ENCODE peak calls at places on chromosomes 5 and 9, in five cellular contexts. One of them, this sample, is unnamed.

GRCh38 chr9:93908591-93909241 is 46.4 kb downstream of the BARX1 start:
- DNase-seq in A549: no peak
- DNase-seq in K562: no peak
- DNase-seq in HCT116: no peak
- DNase-seq in WTC11: no peak
- DNase-seq in this sample: no peak

GRCh38 chr5:138545919-138546562 is 3.0 kb upstream of the ETF1 start:
- DNase-seq in A549: no peak
- DNase-seq in HCT116: no peak
- DNase-seq in K562: no peak
- DNase-seq in WTC11: no peak
- DNase-seq in this sample: no peak

GRCh38 chr5:141513627-141514329 is 24.9 kb downstream of the PCDHGC5 start:
- DNase-seq in WTC11: peak
- DNase-seq in K562: no peak
- DNase-seq in A549: no peak
- DNase-seq in HCT116: no peak
- DNase-seq in this sample: peak

GRCh38 chr5:52771343-52772039 is 16.2 kb upstream of the ITGA1 start:
- DNase-seq in WTC11: no peak
- DNase-seq in HCT116: no peak
- DNase-seq in K562: no peak
- DNase-seq in A549: no peak
- DNase-seq in this sample: no peak

GRCh38 chr5:109971968-109972367 is 282.2 kb downstream of the MAN2A1 start:
- DNase-seq in A549: no peak
- DNase-seq in K562: no peak
- DNase-seq in HCT116: no peak
- DNase-seq in WTC11: no peak
- DNase-seq in this sample: no peak

GRCh38 chr5:155416765-155417164 is 403.2 kb downstream of the KIF4B start:
- DNase-seq in WTC11: no peak
- DNase-seq in A549: peak
- DNase-seq in HCT116: no peak
- DNase-seq in K562: no peak
- DNase-seq in this sample: no peak

GRCh38 chr5:10520716-10521115 is 43.2 kb upstream of the ANKRD33B start:
- DNase-seq in WTC11: no peak
- DNase-seq in K562: no peak
- DNase-seq in HCT116: no peak
- DNase-seq in A549: no peak
- DNase-seq in this sample: no peak

GRCh38 chr9:89505795-89506385 is 8.0 kb upstream of the SEMA4D start:
- DNase-seq in A549: no peak
- DNase-seq in HCT116: no peak
- DNase-seq in K562: no peak
- DNase-seq in WTC11: no peak
- DNase-seq in this sample: no peak

GRCh38 chr9:116639251-116639741 is 47.8 kb upstream of the TRIM32 start:
- DNase-seq in HCT116: no peak
- DNase-seq in K562: no peak
- DNase-seq in A549: no peak
- DNase-seq in WTC11: no peak
- DNase-seq in this sample: no peak

GRCh38 chr5:82347213-82347947 is 69.2 kb upstream of the RPS23 start:
- DNase-seq in WTC11: no peak
- DNase-seq in K562: no peak
- DNase-seq in HCT116: no peak
- DNase-seq in A549: no peak
- DNase-seq in this sample: no peak

GRCh38 chr5:54902817-54903473 is 82.4 kb downstream of the ESM1 start:
- DNase-seq in K562: no peak
- DNase-seq in WTC11: no peak
- DNase-seq in HCT116: no peak
- DNase-seq in A549: no peak
- DNase-seq in this sample: no peak

GRCh38 chr9:133956520-133957076 is 35.5 kb downstream of the VAV2 start:
- DNase-seq in A549: no peak
- DNase-seq in HCT116: no peak
- DNase-seq in K562: no peak
- DNase-seq in WTC11: peak
- DNase-seq in this sample: no peak
- TF ChIP-seq MAX in A549: no peak
- TF ChIP-seq MAX in HCT116: no peak
- TF ChIP-seq MAX in K562: no peak
- TF ChIP-seq MAX in WTC11: peak
- TF ChIP-seq MAX in this sample: no peak

DNA sequence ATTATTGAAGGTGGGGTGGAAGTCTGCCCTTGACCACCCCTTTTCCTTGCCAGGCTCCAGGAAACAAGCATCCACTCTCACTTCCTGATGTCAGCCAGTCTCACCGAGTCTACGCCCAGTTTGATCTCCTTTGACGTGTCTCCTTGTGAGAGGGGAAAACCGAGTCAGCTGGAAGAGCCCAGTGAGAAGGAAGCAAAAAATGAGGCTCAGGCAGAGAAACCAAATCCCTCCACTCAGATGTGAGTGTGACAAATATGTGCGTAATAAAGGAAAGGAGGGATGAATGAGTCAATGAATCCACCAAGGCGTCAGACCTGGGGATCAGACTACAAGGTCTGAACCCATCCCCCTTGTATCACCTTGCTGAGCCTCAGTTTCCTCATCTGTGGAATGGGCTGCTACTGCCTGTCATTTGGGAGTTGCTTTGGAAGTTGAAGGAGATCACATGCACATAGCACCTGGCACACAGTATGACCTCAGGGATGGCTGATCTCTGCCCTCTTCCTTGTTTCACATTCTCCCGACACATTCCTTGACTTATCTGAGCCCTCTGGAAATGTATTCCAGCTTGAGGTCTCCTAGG is 61.3 kb upstream of the XPA start:
- DNase-seq in WTC11: no peak
- DNase-seq in K562: no peak
- DNase-seq in HCT116: no peak
- DNase-seq in A549: no peak
- DNase-seq in this sample: no peak
- TF ChIP-seq MAX in WTC11: no peak
- TF ChIP-seq MAX in K562: no peak
- TF ChIP-seq MAX in HCT116: no peak
- TF ChIP-seq MAX in A549: no peak
- TF ChIP-seq MAX in this sample: no peak

DNA sequence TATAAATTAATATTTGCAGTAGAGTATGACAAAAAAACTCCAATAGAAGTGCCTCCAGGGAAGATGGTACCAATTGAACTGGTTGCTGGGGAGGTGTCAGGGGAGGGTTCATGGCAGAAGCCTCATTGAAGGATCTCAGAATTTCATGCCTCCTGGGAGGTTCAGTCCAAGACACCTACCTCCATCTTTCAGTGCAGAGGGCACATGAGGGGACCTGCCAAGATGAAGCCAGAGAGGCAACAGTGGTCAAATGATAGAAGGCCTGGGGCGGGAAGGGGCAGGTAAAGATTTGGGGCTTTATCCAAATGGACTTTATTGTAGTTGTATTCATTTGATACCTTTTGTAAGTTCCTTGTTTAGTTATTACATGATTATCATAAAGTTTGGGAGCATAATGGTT is 25.9 kb upstream of the KCNIP1 start:
- DNase-seq in A549: no peak
- DNase-seq in K562: no peak
- DNase-seq in HCT116: no peak
- DNase-seq in WTC11: no peak
- DNase-seq in this sample: no peak
- TF ChIP-seq MAX in A549: no peak
- TF ChIP-seq MAX in K562: no peak
- TF ChIP-seq MAX in HCT116: no peak
- TF ChIP-seq MAX in WTC11: no peak
- TF ChIP-seq MAX in this sample: no peak

GRCh38 chr5:1515311-1515920 is 8.3 kb downstream of the LPCAT1 start:
- DNase-seq in A549: no peak
- DNase-seq in K562: peak
- DNase-seq in WTC11: peak
- DNase-seq in HCT116: no peak
- DNase-seq in this sample: no peak
- TF ChIP-seq MAX in A549: no peak
- TF ChIP-seq MAX in K562: no peak
- TF ChIP-seq MAX in WTC11: no peak
- TF ChIP-seq MAX in HCT116: no peak
- TF ChIP-seq MAX in this sample: no peak

GRCh38 chr9:125538092-125538473 is 168.9 kb downstream of the MAPKAP1 start:
- DNase-seq in WTC11: no peak
- DNase-seq in K562: no peak
- DNase-seq in HCT116: peak
- DNase-seq in A549: peak
- DNase-seq in this sample: no peak
- TF ChIP-seq MAX in WTC11: no peak
- TF ChIP-seq MAX in K562: no peak
- TF ChIP-seq MAX in HCT116: peak
- TF ChIP-seq MAX in A549: peak
- TF ChIP-seq MAX in this sample: no peak

DNA sequence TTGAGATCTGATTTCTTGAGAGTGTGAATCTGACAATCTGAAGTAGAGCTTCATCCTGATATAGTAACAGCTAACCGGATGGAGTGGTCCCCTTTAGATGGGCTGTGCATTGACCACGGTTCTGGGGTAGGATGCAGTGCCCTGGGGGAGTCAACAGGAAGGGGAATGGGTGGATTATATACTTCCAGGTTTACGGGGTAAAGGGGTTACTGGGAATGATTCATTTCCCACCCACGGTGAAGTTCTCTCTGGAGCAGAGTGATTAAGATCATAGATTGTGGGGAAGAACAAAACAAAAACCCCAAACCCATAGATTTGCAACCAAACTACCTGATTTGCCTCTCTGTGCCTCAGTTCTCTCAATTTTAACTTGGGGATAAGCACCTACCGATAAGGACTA is 1.5 kb upstream of the B4GALT7 start:
- DNase-seq in K562: no peak
- DNase-seq in A549: no peak
- DNase-seq in HCT116: no peak
- DNase-seq in WTC11: no peak
- DNase-seq in this sample: no peak
- TF ChIP-seq MAX in K562: no peak
- TF ChIP-seq MAX in A549: no peak
- TF ChIP-seq MAX in HCT116: no peak
- TF ChIP-seq MAX in WTC11: no peak
- TF ChIP-seq MAX in this sample: no peak

GRCh38 chr9:68530618-68531017 is 10.1 kb downstream of the TMEM252 start:
- DNase-seq in WTC11: peak
- DNase-seq in A549: peak
- DNase-seq in K562: no peak
- DNase-seq in HCT116: no peak
- DNase-seq in this sample: no peak
- TF ChIP-seq MAX in WTC11: no peak
- TF ChIP-seq MAX in A549: no peak
- TF ChIP-seq MAX in K562: no peak
- TF ChIP-seq MAX in HCT116: no peak
- TF ChIP-seq MAX in this sample: no peak

This sample was measured in H1.